ENCODE peak calls at places on chromosomes 2 and 18, in ten cellular contexts. F is heart right ventricle; I is HepG2; Z is adrenal gland; N is foreskin fibroblast; E is CD8-positive, alpha-beta T cell; V is LNCaP clone FGC; O is osteocyte; Q is mesothelial cell of epicardium; Y is WERI-Rb-1. G is an unnamed sample.

GRCh38 chr18:44731866-44732555 is 51.3 kb downstream of the SETBP1 start:
- DNase-seq in F (no peak), I (no peak), Z (no peak), N (no peak), E (no peak), V (peak), O (no peak), Q (no peak), Y (no peak), G (no peak)

GRCh38 chr18:11800947-11801346 is 50.3 kb upstream of the CHMP1B start:
- DNase-seq in F (no peak), I (no peak), Z (no peak), N (no peak), E (no peak), V (no peak), O (no peak), Q (no peak), Y (no peak), G (no peak)

GRCh38 chr2:9652267-9652666 is 21.5 kb upstream of the YWHAQ start:
- DNase-seq in F (no peak), I (no peak), Z (no peak), N (no peak), E (no peak), V (no peak), O (no peak), Q (no peak), Y (no peak), G (no peak)

GRCh38 chr2:106065268-106065982 is 128.7 kb downstream of the UXS1 start:
- DNase-seq in F (peak), I (no peak), Z (no peak), N (no peak), E (peak), V (no peak), O (peak), Q (no peak), Y (no peak), G (peak)

GRCh38 chr2:131031431-131031841 is 61.8 kb downstream of the FAM168B start:
- DNase-seq in F (no peak), I (no peak), Z (no peak), N (no peak), E (no peak), V (no peak), O (peak), Q (no peak), Y (no peak), G (no peak)

GRCh38 chr2:164815071-164815793 is 26.4 kb downstream of the COBLL1 start:
- DNase-seq in F (no peak), I (no peak), Z (no peak), N (no peak), E (no peak), V (no peak), O (no peak), Q (no peak), Y (no peak), G (no peak)

GRCh38 chr2:55555977-55556376 is 36.5 kb downstream of the CFAP36 start:
- DNase-seq in F (no peak), I (no peak), Z (no peak), N (no peak), E (no peak), V (no peak), O (no peak), Q (no peak), Y (no peak), G (no peak)

GRCh38 chr2:127118467-127118866 is 11.5 kb upstream of the BIN1 start:
- DNase-seq in F (no peak), I (no peak), Z (no peak), N (no peak), E (no peak), V (no peak), O (no peak), Q (no peak), Y (no peak), G (no peak)

GRCh38 chr2:205481861-205482260 is 200.4 kb upstream of the NRP2 start:
- DNase-seq in F (no peak), I (no peak), Z (no peak), N (no peak), E (no peak), V (no peak), O (no peak), Q (no peak), Y (no peak), G (no peak)

GRCh38 chr2:161650116-161651015 is 26.1 kb downstream of the SLC4A10 start:
- DNase-seq in F (no peak), I (no peak), Z (no peak), N (no peak), E (no peak), V (no peak), O (no peak), Q (no peak), Y (no peak), G (no peak)

GRCh38 chr2:143466391-143466790 is 337.2 kb downstream of the ARHGAP15 start:
- DNase-seq in F (no peak), I (no peak), Z (no peak), N (no peak), E (no peak), V (no peak), O (no peak), Q (no peak), Y (no peak), G (no peak)

GRCh38 chr18:77870238-77870637 is 620.6 kb downstream of the GALR1 start:
- DNase-seq in F (peak), I (no peak), Z (no peak), N (no peak), E (no peak), V (no peak), O (no peak), Q (no peak), Y (no peak), G (no peak)

GRCh38 chr2:210673117-210673516 is 116.7 kb downstream of the CPS1 start:
- DNase-seq in F (no peak), I (peak), Z (no peak), N (no peak), E (no peak), V (no peak), O (no peak), Q (no peak), Y (no peak), G (no peak)

GRCh38 chr18:76633504-76634259 is 138.6 kb upstream of the ZNF516 start:
- DNase-seq in F (no peak), I (no peak), Z (no peak), N (no peak), E (no peak), V (no peak), O (no peak), Q (no peak), Y (no peak), G (no peak)

DNA sequence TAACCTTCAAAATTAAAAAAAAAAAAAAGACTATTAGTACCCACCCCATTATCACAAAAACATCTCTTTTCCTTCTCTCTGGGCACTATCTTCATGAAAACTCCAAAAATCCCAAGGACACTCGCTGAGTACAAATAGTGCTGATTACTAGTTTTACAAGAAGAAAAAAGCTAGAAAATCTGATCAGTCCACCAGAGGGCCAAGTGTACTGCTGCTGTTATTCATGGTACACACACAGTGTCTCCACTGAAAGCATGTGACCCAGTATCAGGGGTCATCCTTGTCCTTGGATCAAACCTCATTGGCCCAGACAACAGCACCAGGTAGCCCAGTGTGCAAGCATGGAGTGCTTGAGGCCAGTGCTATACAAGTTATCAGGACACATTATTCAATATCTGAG is 382.7 kb upstream of the KLHL29 start:
- DNase-seq in F (no peak), I (no peak), Z (no peak), N (no peak), E (no peak), V (no peak), O (no peak), Q (no peak), Y (no peak), G (no peak)
- TF ChIP-seq CTCF in F (no peak), I (peak), Z (no peak), N (no peak), E (no peak), V (no peak), O (no peak), Q (no peak), Y (peak), G (peak)

GRCh38 chr2:140869107-140869506 is 1261.7 kb downstream of the LRP1B start:
- DNase-seq in F (no peak), I (no peak), Z (no peak), N (no peak), E (no peak), V (no peak), O (no peak), Q (no peak), Y (no peak), G (no peak)

GRCh38 chr2:140865851-140866250 is 1265.0 kb downstream of the LRP1B start:
- DNase-seq in F (no peak), I (no peak), Z (no peak), N (no peak), E (no peak), V (no peak), O (no peak), Q (no peak), Y (no peak), G (no peak)

GRCh38 chr2:140861666-140862065 is 1269.2 kb downstream of the LRP1B start:
- DNase-seq in F (no peak), I (no peak), Z (no peak), N (no peak), E (no peak), V (no peak), O (no peak), Q (no peak), Y (no peak), G (no peak)

DNA sequence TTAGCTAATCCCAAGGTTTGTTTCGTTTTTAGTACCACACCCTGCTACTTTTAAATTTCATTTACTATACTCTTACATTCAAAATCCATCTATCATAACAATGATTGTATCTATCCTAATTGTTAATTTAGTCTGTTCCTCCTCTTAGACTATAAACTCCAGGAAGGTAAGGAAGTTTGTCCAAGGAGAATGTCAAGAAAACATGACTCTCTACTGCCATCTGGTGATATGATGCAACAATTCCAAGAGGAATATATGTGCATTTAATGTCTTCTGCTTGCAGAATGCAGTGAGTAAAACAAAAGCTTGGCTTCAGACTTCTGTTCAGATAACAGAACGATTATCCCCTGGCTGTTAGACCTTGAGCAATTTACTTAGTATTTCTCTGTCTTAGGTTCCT is 1267.1 kb downstream of the LRP1B start:
- DNase-seq in F (no peak), I (peak), Z (no peak), N (peak), E (no peak), V (peak), O (no peak), Q (no peak), Y (no peak), G (no peak)
- TF ChIP-seq CTCF in F (peak), I (peak), Z (peak), N (peak), E (no peak), V (peak), O (peak), Q (peak), Y (peak), G (peak)

GRCh38 chr2:1675633-1676032 is 68.7 kb downstream of the PXDN start:
- DNase-seq in F (no peak), I (no peak), Z (no peak), N (peak), E (no peak), V (no peak), O (no peak), Q (no peak), Y (no peak), G (no peak)

GRCh38 chr2:1677833-1678165 is 66.5 kb downstream of the PXDN start:
- DNase-seq in F (no peak), I (no peak), Z (no peak), N (no peak), E (no peak), V (no peak), O (no peak), Q (no peak), Y (no peak), G (no peak)

GRCh38 chr2:1674766-1675397 is 69.4 kb downstream of the PXDN start:
- DNase-seq in F (no peak), I (no peak), Z (no peak), N (no peak), E (no peak), V (no peak), O (no peak), Q (no peak), Y (no peak), G (no peak)

GRCh38 chr2:1676913-1677832 is 67.1 kb downstream of the PXDN start:
- DNase-seq in F (no peak), I (no peak), Z (no peak), N (no peak), E (no peak), V (no peak), O (peak), Q (no peak), Y (no peak), G (no peak)

DNA sequence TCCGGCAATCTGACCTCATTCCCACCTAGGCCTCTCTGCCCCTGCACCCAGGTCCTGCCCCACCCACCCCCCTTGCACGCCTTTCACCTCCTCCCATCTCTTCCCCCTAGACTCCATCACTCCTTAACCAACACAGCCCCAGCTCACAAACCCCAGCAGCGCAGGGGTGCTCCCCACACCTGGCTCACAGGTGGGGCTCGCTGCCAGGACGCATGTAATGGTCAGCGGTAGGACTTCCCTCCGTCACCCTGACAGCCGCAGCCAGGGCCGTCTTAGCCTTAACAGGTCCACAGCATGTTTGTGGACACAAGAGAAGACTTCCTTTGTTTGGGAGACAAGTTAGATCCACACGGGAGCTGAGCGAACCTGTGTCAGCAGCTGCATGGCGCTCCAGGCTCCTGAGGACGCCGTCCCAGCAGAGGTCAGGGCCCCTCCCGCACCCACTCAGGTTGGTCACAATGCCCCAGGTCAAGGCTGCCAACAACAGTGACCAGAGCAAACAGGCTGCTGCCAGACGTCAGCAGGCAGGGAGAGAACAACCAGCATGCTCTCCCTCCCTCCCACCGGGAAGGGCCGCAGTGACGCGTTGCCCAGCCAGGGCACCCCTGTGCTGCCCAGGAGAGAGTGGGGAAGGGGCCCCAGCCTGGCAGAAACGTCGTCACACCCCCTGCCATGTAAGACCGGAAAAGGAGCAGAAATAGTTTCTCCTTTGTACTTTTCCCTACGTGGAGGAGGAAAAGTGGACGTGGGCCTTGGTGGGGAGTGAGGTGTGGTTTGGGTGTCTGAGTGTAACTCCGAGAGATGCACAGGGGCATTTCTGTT is 68.0 kb downstream of the PXDN start:
- DNase-seq in F (no peak), I (no peak), Z (no peak), N (no peak), E (no peak), V (no peak), O (no peak), Q (no peak), Y (no peak), G (no peak)
- TF ChIP-seq CTCF in F (no peak), I (no peak), Z (no peak), N (no peak), E (no peak), V (no peak), O (no peak), Q (no peak), Y (no peak), G (no peak)

DNA sequence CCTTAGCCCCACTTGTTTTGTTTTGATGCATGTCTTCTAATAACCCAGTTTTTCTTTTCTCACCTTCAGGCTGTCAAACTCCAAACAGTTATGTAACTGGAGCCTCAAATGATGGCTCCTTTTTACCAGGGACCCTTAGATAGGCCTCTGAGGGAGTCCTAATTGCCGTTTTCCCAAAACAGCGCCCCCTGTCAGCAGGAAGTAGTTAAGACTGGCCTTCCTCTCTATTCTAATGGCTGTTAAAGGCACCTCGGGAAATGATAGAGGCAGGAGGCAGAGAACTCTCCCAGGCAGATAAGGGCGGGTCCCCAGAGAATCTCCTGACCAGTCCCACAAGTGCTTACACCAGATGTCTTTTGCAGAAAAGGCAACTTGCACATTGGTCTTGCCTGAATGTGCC is 123.2 kb downstream of the KCNS3 start:
- DNase-seq in F (no peak), I (no peak), Z (no peak), N (no peak), E (no peak), V (no peak), O (no peak), Q (no peak), Y (no peak), G (no peak)
- TF ChIP-seq CTCF in F (no peak), I (peak), Z (no peak), N (no peak), E (no peak), V (no peak), O (no peak), Q (no peak), Y (peak), G (peak)